ENCODE peak calls at places on chromosomes 3 and 15, in five cellular contexts. E is GM23338, S is SJCRH30, C is MM.1S, J is uterus. Y is an unnamed sample. For H3K4me1, the result is how much of the 10 kb centered on the place peaks cover.

GRCh38 chr3:183802989-183803388 is 22.4 kb downstream of the MAP6D1 start:
- DNase-seq in E (no peak), S (no peak), C (no peak), J (no peak), Y (no peak)

GRCh38 chr15:85753791-85754452 is 40.8 kb downstream of the KLHL25 start:
- DNase-seq in E (no peak), S (no peak), C (no peak), J (peak), Y (no peak)

GRCh38 chr3:168865022-168865551 is 769.4 kb upstream of the GOLIM4 start:
- DNase-seq in E (peak), S (no peak), C (peak), J (no peak), Y (no peak)

GRCh38 chr3:29065211-29065785 is 215.6 kb upstream of the RBMS3 start:
- DNase-seq in E (peak), S (peak), C (no peak), J (peak), Y (peak)

GRCh38 chr15:68500363-68501317 is 68.7 kb upstream of the ITGA11 start:
- DNase-seq in E (no peak), S (no peak), C (no peak), J (no peak), Y (no peak)

GRCh38 chr3:170614214-170614966 is 28.5 kb upstream of the SLC7A14 start:
- DNase-seq in E (no peak), S (no peak), C (no peak), J (no peak), Y (peak)

GRCh38 chr15:95845862-95846515 is 484.5 kb upstream of the NR2F2 start:
- DNase-seq in E (no peak), S (peak), C (no peak), J (no peak), Y (no peak)

GRCh38 chr3:194386610-194387009 is 12.5 kb downstream of the GP5 start:
- DNase-seq in E (no peak), S (no peak), C (no peak), J (no peak), Y (no peak)

GRCh38 chr3:38643592-38643991 is 5.9 kb downstream of the SCN5A start:
- DNase-seq in E (no peak), S (no peak), C (no peak), J (no peak), Y (no peak)

GRCh38 chr3:178195824-178196223 is 340.4 kb upstream of the KCNMB2 start:
- DNase-seq in E (no peak), S (no peak), C (no peak), J (no peak), Y (no peak)

GRCh38 chr3:46122046-46122445 is 86.1 kb downstream of the CCR1 start:
- DNase-seq in E (no peak), S (no peak), C (no peak), J (no peak), Y (no peak)

GRCh38 chr15:71784719-71785118 is 25.6 kb upstream of the NR2E3 start:
- DNase-seq in E (peak), S (no peak), C (no peak), J (no peak), Y (no peak)

DNA sequence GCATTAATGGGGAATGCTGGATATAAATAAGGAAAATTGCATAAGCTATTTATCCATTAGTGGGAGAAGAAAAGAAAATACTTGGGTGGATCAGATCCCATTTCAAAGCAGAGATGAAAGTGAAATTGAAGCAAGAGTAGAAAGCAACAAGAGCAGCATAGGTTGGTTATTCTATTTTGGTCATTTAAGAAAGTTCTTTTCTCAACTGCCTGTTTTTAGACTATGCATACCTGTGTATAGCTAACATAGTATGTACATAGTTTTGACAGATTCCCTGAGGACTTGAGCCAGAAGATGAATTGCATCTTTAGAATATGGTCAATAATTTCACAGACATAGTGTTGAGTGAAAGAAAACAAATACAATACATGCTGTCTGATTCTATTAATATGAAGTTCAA is 29.0 kb upstream of the DENND4A start:
- DNase-seq in E (no peak), S (no peak), C (no peak), J (no peak), Y (no peak)
- H3K4me3 ChIP-seq in E (no peak), S (no peak), C (no peak), J (no peak), Y (no peak)

DNA sequence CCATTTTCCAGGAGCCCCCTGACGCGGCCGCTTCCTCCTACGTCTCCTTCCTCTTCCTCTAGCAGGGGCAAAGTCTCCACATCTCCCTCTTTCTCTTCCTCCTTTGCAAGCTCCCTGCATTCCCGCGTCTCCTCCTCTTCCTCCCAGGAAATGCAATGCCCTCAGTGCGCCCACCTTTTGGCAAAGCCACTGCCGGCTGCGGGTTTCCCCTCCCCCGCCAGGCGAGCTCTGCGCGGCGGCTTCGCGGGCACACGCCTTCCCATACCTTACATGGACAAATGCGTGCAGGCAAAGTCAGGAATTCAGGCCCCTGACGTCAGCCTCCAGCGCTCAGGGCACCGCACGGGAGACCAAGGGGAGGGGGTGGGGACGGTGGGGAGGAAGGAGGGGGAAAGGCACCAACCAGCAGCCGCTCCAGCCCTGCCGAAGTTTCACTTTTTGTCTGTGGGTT is 434 bp upstream of the LPP start:
- DNase-seq in E (peak), S (peak), C (no peak), J (peak), Y (peak)
- H3K4me1 ChIP-seq in E (under half), S (under half), C (under half), J (under half), Y (half or more)

GRCh38 chr15:40264321-40265153 is 18.3 kb downstream of the ANKRD63 start:
- DNase-seq in E (no peak), S (no peak), C (no peak), J (no peak), Y (no peak)
- H3K4me3 ChIP-seq in E (no peak), S (no peak), C (no peak), J (no peak), Y (no peak)

GRCh38 chr3:166123576-166123975 is 286.4 kb upstream of the BCHE start:
- DNase-seq in E (peak), S (no peak), C (no peak), J (no peak), Y (no peak)

GRCh38 chr3:166118049-166118448 is 280.8 kb upstream of the BCHE start:
- DNase-seq in E (no peak), S (no peak), C (no peak), J (no peak), Y (no peak)

GRCh38 chr3:166125179-166125578 is 288.0 kb upstream of the BCHE start:
- DNase-seq in E (peak), S (no peak), C (no peak), J (no peak), Y (no peak)

GRCh38 chr3:166127969-166128368 is 290.7 kb upstream of the BCHE start:
- DNase-seq in E (no peak), S (no peak), C (no peak), J (no peak), Y (no peak)

DNA sequence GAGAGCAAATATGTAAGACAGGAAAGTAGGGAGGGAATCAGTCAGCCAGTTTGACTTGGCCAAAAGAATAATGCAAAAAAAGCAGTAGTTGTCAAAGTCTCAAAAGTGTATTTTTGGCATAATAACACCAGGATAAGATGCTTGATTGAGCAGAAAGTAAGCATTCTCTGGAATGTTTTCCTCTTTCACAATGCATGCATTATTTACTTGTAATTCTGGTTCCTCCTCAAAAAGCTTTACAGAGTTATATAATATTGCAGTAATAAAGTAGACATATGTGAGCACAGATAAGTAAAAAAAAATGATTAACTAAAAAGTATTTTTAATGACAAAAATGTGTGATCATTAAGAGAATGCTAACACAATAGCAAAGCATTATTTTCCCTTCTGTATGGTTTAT is 285.9 kb upstream of the BCHE start:
- DNase-seq in E (no peak), S (no peak), C (no peak), J (no peak), Y (no peak)
- H3K4me1 ChIP-seq in E (under half), S (under half), C (under half), J (under half), Y (under half)

GRCh38 chr15:81848701-81849100 is 197.1 kb downstream of the MEX3B start:
- DNase-seq in E (no peak), S (no peak), C (no peak), J (no peak), Y (no peak)
- H3K4me3 ChIP-seq in E (no peak), S (no peak), C (no peak), J (no peak), Y (no peak)

GRCh38 chr3:134367869-134368750 is 6.1 kb downstream of the AMOTL2 start:
- DNase-seq in E (no peak), S (no peak), C (no peak), J (no peak), Y (no peak)

GRCh38 chr3:134368751-134369105 is 5.5 kb downstream of the AMOTL2 start:
- DNase-seq in E (no peak), S (no peak), C (no peak), J (no peak), Y (no peak)

GRCh38 chr3:134366221-134366927 is 7.9 kb downstream of the AMOTL2 start:
- DNase-seq in E (no peak), S (no peak), C (no peak), J (no peak), Y (no peak)

GRCh38 chr3:134366928-134367352 is 7.3 kb downstream of the AMOTL2 start:
- DNase-seq in E (no peak), S (peak), C (no peak), J (peak), Y (no peak)

DNA sequence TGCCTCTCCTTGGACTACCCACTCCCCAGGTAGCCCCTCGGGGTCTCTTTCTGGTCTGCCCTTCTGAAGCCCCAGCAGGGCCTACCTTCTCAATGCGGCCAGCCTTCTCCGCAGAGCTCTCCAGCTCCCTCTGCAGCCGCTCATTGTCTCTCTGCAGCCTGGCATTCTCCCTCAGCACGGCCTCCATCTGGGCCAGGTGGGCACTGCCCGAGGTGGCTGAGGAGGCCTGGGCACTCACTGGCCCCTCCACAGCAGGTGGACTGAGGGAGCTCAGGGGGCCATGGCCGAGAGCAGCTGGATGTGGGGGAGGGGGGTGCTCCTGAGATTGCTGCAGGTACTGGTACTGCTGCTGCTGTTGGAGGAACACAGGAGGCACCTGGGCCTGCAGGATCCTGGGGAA is 6.8 kb downstream of the AMOTL2 start:
- DNase-seq in E (no peak), S (no peak), C (no peak), J (no peak), Y (no peak)
- H3K4me1 ChIP-seq in E (under half), S (under half), C (under half), J (under half), Y (half or more)

GRCh38 chr3:195905970-195906864 is 2.1 kb downstream of the TNK2 start:
- DNase-seq in E (no peak), S (no peak), C (peak), J (no peak), Y (no peak)
- H3K4me3 ChIP-seq in E (peak), S (peak), C (peak), J (no peak), Y (peak)

GRCh38 chr3:52895416-52895815 is 1.9 kb downstream of the STIMATE start:
- DNase-seq in E (no peak), S (no peak), C (no peak), J (no peak), Y (no peak)

GRCh38 chr3:52894756-52895155 is 2.6 kb downstream of the STIMATE start:
- DNase-seq in E (no peak), S (no peak), C (no peak), J (no peak), Y (no peak)

GRCh38 chr3:52892625-52893311 is 4.6 kb downstream of the STIMATE start:
- DNase-seq in E (no peak), S (no peak), C (peak), J (no peak), Y (no peak)

GRCh38 chr3:52892290-52892624 is 5.1 kb downstream of the STIMATE start:
- DNase-seq in E (peak), S (no peak), C (no peak), J (no peak), Y (no peak)

GRCh38 chr3:52893723-52894122 is 3.6 kb downstream of the STIMATE start:
- DNase-seq in E (no peak), S (no peak), C (no peak), J (no peak), Y (no peak)
- H3K4me1 ChIP-seq in E (under half), S (under half), C (under half), J (under half), Y (half or more)